ENCODE peak calls at places on chromosomes 13 and 19, in six cellular contexts. M is SK-N-SH, I is PC-3, N is GM23248, E is MM.1S, G is HCT116. V is an unnamed sample.

GRCh38 chr13:106433066-106433465 is 102.4 kb downstream of the EFNB2 start:
- DNase-seq in M (no peak), I (peak; percentile 2), N (peak; percentile 11), E (no peak), G (no peak), V (no peak)

GRCh38 chr19:19106061-19106551 is 32.2 kb downstream of the TMEM161A start:
- DNase-seq in M (no peak), I (no peak), N (no peak), E (no peak), G (no peak), V (peak; percentile 69)

GRCh38 chr19:55145241-55145640 is 3.8 kb downstream of the TNNT1 start:
- DNase-seq in M (no peak), I (no peak), N (no peak), E (no peak), G (no peak), V (no peak)

GRCh38 chr19:5324947-5325346 is 15.7 kb downstream of the PTPRS start:
- DNase-seq in M (no peak), I (no peak), N (no peak), E (no peak), G (no peak), V (no peak)

GRCh38 chr19:12866416-12867119 is 14.7 kb downstream of the DNASE2 start:
- DNase-seq in M (no peak), I (no peak), N (no peak), E (no peak), G (no peak), V (peak; percentile 20)

GRCh38 chr13:26186995-26187394 is 35.1 kb downstream of the RNF6 start:
- DNase-seq in M (peak; percentile 25), I (no peak), N (peak; percentile 29), E (no peak), G (no peak), V (no peak)

GRCh38 chr13:104315606-104316005 is 1249.4 kb upstream of the SLC10A2 start:
- DNase-seq in M (no peak), I (peak; percentile 88), N (peak; percentile 11), E (no peak), G (peak; percentile 3), V (no peak)

GRCh38 chr19:55605207-55605636 is 225 bp upstream of the ZNF865 start:
- DNase-seq in M (peak; percentile 97), I (peak; percentile 99), N (peak; percentile 99), E (peak; percentile 98), G (peak; percentile 92), V (peak; percentile 99)

GRCh38 chr13:30803791-30804190 is 68.4 kb downstream of the ALOX5AP start:
- DNase-seq in M (no peak), I (no peak), N (no peak), E (no peak), G (no peak), V (no peak)

GRCh38 chr13:56953965-56954364 is 186.8 kb upstream of the PRR20A start:
- DNase-seq in M (no peak), I (peak; percentile 30), N (no peak), E (no peak), G (no peak), V (no peak)

GRCh38 chr13:95516021-95516420 is 36.5 kb upstream of the CLDN10 start:
- DNase-seq in M (no peak), I (no peak), N (no peak), E (no peak), G (no peak), V (no peak)

GRCh38 chr13:31887311-31887710 is 144.3 kb upstream of the FRY start:
- DNase-seq in M (no peak), I (no peak), N (peak; percentile 84), E (no peak), G (no peak), V (no peak)

GRCh38 chr13:38417727-38418126 is 68.1 kb downstream of the UFM1 start:
- DNase-seq in M (peak; percentile 14), I (peak; percentile 73), N (peak; percentile 49), E (peak; percentile 38), G (no peak), V (peak; percentile 16)

GRCh38 chr13:76672422-76672821 is 213.8 kb downstream of the KCTD12 start:
- DNase-seq in M (no peak), I (peak; percentile 51), N (peak; percentile 50), E (no peak), G (no peak), V (no peak)

GRCh38 chr19:36987091-36987490 is 71.0 kb downstream of the ZNF568 start:
- DNase-seq in M (no peak), I (no peak), N (no peak), E (no peak), G (no peak), V (no peak)

GRCh38 chr13:84588023-84588422 is 705.7 kb upstream of the SLITRK1 start:
- DNase-seq in M (no peak), I (no peak), N (no peak), E (no peak), G (no peak), V (no peak)

GRCh38 chr19:48501961-48502719 is 9.5 kb downstream of the LMTK3 start:
- DNase-seq in M (peak; percentile 85), I (peak; percentile 92), N (peak; percentile 52), E (peak; percentile 91), G (peak; percentile 99), V (peak; percentile 99)

GRCh38 chr13:44732503-44733098 is 156.5 kb upstream of the TSC22D1 start:
- DNase-seq in M (no peak), I (no peak), N (no peak), E (no peak), G (no peak), V (no peak)

GRCh38 chr13:40798380-40798779 is 9.0 kb downstream of the SLC25A15 start:
- DNase-seq in M (no peak), I (peak; percentile 11), N (no peak), E (peak; percentile 63), G (no peak), V (no peak)

GRCh38 chr13:73248711-73249580 is 190.1 kb downstream of the KLF5 start:
- DNase-seq in M (peak; percentile 31), I (peak; percentile 92), N (no peak), E (no peak), G (peak; percentile 57), V (no peak)

GRCh38 chr13:111493468-111493867 is 173.0 kb downstream of the TEX29 start:
- DNase-seq in M (no peak), I (no peak), N (no peak), E (no peak), G (no peak), V (no peak)

GRCh38 chr13:20414475-20415287 is 111.0 kb downstream of the CRYL1 start:
- DNase-seq in M (peak; percentile 41), I (no peak), N (no peak), E (no peak), G (no peak), V (no peak)

GRCh38 chr19:35723671-35724070 is 5.9 kb downstream of the KMT2B start:
- DNase-seq in M (no peak), I (no peak), N (no peak), E (no peak), G (no peak), V (no peak)
- H3K4me3 ChIP-seq in M (no peak overlapping the region), I (no peak overlapping the region), N (no peak overlapping the region), E (no peak overlapping the region), G (no peak overlapping the region), V (no peak overlapping the region)

DNA sequence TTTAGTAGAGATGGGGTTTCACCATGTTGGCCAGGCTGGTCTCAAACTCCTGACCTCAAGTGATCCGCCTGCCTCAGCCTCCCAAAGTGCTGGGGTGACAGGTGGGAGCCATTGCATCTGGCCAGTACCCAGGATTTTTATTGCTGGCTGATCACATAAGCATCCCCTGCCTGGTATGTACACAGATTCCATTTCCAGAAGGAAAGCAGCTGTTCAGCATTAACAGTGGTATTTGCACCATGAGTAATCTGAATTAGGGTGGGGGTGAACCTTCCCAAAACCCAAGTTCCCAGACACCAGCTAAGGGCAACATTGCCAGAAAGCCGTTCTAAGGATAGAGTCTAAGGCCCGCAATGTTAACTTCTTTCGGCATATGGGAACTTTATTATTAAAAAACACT is 7.3 kb downstream of the ZNF555 start:
- DNase-seq in M (no peak), I (no peak), N (no peak), E (no peak), G (no peak), V (no peak)
- H3K9ac ChIP-seq in M (no peak overlapping the region), I (no peak overlapping the region), N (no peak overlapping the region), E (no peak overlapping the region), G (no peak overlapping the region), V (no peak overlapping the region)

GRCh38 chr13:89310943-89311342 is 1639.8 kb downstream of the SLITRK5 start:
- DNase-seq in M (no peak), I (peak; percentile 51), N (no peak), E (no peak), G (no peak), V (no peak)

DNA sequence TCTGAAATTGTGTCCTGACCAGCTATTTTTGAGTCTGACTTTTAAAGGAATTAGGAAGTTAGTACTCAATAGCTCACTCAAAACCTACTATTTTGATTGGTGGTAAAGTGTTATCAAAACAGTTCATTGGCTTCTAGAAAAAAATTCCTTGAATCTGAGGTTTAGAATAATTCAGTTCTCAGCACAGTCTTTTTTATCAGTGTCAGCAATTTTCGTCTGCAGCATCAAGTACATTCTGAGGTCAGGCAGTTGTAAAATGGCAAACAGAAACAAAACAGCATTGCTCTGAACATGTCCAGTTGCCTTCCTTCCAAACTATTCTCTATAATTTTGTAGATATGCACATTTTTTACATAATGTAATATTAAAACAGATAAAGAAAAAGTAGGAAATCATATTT is 1644.1 kb downstream of the SLITRK5 start:
- DNase-seq in M (no peak), I (no peak), N (no peak), E (peak; percentile 10), G (no peak), V (no peak)
- TF ChIP-seq EZH2phosphoT487 in M (no peak), I (no peak), N (no peak), E (no peak), G (no peak), V (no peak)

GRCh38 chr13:39540929-39541605 is 61.9 kb downstream of the LHFPL6 start:
- DNase-seq in M (no peak), I (no peak), N (no peak), E (no peak), G (no peak), V (no peak)

GRCh38 chr13:39536906-39537305 is 66.1 kb downstream of the LHFPL6 start:
- DNase-seq in M (no peak), I (no peak), N (no peak), E (no peak), G (no peak), V (peak; percentile 13)

GRCh38 chr13:39536274-39536673 is 66.7 kb downstream of the LHFPL6 start:
- DNase-seq in M (no peak), I (no peak), N (no peak), E (no peak), G (no peak), V (no peak)

GRCh38 chr13:39542361-39542760 is 60.6 kb downstream of the LHFPL6 start:
- DNase-seq in M (no peak), I (no peak), N (no peak), E (no peak), G (no peak), V (no peak)

DNA sequence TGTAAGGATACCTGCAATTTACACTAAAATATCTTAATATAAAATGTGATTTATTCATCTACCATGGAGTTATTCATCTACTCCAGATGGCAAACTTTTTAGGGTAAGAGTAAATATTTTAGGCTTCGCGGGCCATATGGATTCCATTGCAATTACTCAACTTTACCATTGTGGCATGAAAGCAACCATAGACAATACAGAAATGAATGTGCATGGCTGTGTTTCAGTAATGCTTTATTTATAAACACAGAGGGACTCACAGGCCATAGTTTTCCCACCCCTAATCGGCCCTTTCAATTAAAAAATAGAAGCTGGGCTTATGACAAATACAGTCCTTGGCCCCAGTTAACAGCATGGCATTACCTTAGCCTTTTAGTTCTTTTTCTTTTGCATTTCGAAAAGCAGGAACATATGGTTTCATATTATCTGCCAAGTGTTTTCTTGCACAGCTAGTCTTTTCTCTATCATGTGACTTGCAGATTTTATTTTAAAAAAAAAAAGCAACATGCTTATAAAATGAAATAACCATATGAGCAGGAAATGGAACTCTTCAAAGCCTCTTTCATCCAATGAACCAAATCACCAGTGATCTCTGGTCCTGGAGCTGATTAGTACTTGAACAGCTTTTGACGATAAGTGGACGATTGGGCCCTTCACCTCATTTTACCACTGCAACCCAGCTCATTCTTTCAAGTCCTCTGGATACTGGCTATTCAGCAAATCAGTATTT is 64.0 kb downstream of the LHFPL6 start:
- DNase-seq in M (no peak), I (peak; percentile 42), N (peak; percentile 36), E (no peak), G (no peak), V (no peak)
- H3K4me3 ChIP-seq in M (no peak overlapping the region), I (no peak overlapping the region), N (no peak overlapping the region), E (no peak overlapping the region), G (no peak overlapping the region), V (no peak overlapping the region)

V was measured in neural progenitor cell.